ENCODE peak calls at places on chromosomes 4 and X, in seven cellular contexts. K, H, F, E, R, C and P are unnamed samples.

GRCh38 chr4:37243061-37243460 is 1.5 kb upstream of the NWD2 start:
- DNase-seq in C (no peak), R (no peak), H (no peak), E (no peak), K (no peak), F (no peak), P (no peak)

GRCh38 chrX:148380614-148381561 is 119.5 kb upstream of the AFF2 start:
- DNase-seq in F (peak; percentile 47), E (peak; percentile 8), H (no peak), K (no peak), C (no peak), R (no peak), P (no peak)

GRCh38 chrX:65871671-65872311 is 168.1 kb downstream of the VSIG4 start:
- DNase-seq in C (peak; percentile 74), H (no peak), E (no peak), K (no peak), R (no peak), F (no peak), P (no peak)

GRCh38 chrX:475926-476723 is 89.4 kb upstream of the PPP2R3B start:
- DNase-seq in R (no peak), H (no peak), C (peak; percentile 4), E (no peak), K (no peak), F (no peak), P (no peak)

GRCh38 chrX:5876984-5877655 is 351.5 kb downstream of the NLGN4X start:
- DNase-seq in R (peak; percentile 25), F (no peak), K (no peak), H (peak; percentile 48), E (no peak), C (peak; percentile 47), P (peak; percentile 21)

GRCh38 chr4:7487464-7487863 is 52.7 kb upstream of the PSAPL1 start:
- DNase-seq in R (no peak), C (no peak), E (no peak), F (no peak), K (no peak), H (no peak), P (no peak)

GRCh38 chr4:17718471-17718870 is 63.0 kb downstream of the FAM184B start:
- DNase-seq in K (no peak), F (no peak), C (no peak), R (no peak), H (no peak), E (no peak), P (no peak)

GRCh38 chrX:48761674-48762471 is at the start of gene GLOD5:
- DNase-seq in F (no peak), H (no peak), E (no peak), C (peak; percentile 88), K (no peak), R (no peak), P (peak; percentile 23)

GRCh38 chr4:108425988-108426387 is 194.4 kb upstream of the RPL34 start:
- DNase-seq in K (peak; percentile 94), H (no peak), E (no peak), R (no peak), C (peak; percentile 41), F (no peak), P (no peak)

GRCh38 chr4:145734051-145734450 is 54.1 kb downstream of the C4orf51 start:
- DNase-seq in C (peak; percentile 44), E (no peak), R (no peak), H (no peak), K (no peak), F (no peak), P (no peak)

GRCh38 chrX:3651272-3651671 is 62.2 kb downstream of the PRKX start:
- DNase-seq in K (peak; percentile 49), C (peak; percentile 40), R (peak; percentile 6), F (no peak), H (no peak), E (no peak), P (no peak)

GRCh38 chrX:3262906-3263305 is 83.5 kb downstream of the MXRA5 start:
- DNase-seq in F (no peak), R (no peak), E (no peak), C (peak; percentile 63), H (no peak), K (peak; percentile 90), P (no peak)

GRCh38 chr4:152690706-152691651 is 11.2 kb upstream of the TMEM154 start:
- DNase-seq in H (no peak), R (no peak), C (no peak), K (no peak), E (no peak), F (no peak), P (no peak)

GRCh38 chrX:71095971-71096701 is 485 bp downstream of the FOXO4 start:
- DNase-seq in R (no peak), E (no peak), H (no peak), F (no peak), K (peak; percentile 30), C (peak; percentile 26), P (no peak)

GRCh38 chr4:3198906-3199305 is 50.1 kb upstream of the MSANTD1 start:
- DNase-seq in C (no peak), E (no peak), F (no peak), R (no peak), K (no peak), H (no peak), P (no peak)

GRCh38 chrX:49879656-49880277 is 483 bp downstream of the USP27X start:
- DNase-seq in C (no peak), R (no peak), E (no peak), H (no peak), K (peak; percentile 1), F (no peak), P (no peak)

GRCh38 chrX:83845397-83845796 is 15.5 kb upstream of the CYLC1 start:
- DNase-seq in H (no peak), F (no peak), C (peak; percentile 50), E (no peak), R (no peak), K (peak; percentile 22), P (no peak)

GRCh38 chrX:68898661-68899060 is 69.8 kb downstream of the EFNB1 start:
- DNase-seq in E (no peak), F (no peak), C (no peak), H (no peak), R (no peak), K (no peak), P (no peak)

GRCh38 chr4:40749717-40750460 is at the start of gene NSUN7:
- DNase-seq in R (peak; percentile 63), H (peak; percentile 73), C (peak; percentile 75), K (no peak), F (no peak), E (peak; percentile 2), P (peak; percentile 82)